ENCODE peak calls at places on chromosomes 5 and 9, in eight cellular contexts. One of them, this sample, is unnamed.
A peak's percentile ranks its signal among the peaks of the same experiment; 100 is the strongest.

GRCh38 chr9:136137321-136138054 is 18.8 kb upstream of the TMEM250 start:
- DNase-seq in CD8-positive, alpha-beta T cell: no peak
- DNase-seq in left ventricle myocardium inferior: no peak
- DNase-seq in Peyer's patch: no peak
- DNase-seq in osteoblast: no peak
- DNase-seq in effector memory CD4-positive, alpha-beta T cell: no peak
- DNase-seq in heart right ventricle: no peak
- DNase-seq in GM23248: no peak
- DNase-seq in this sample: peak; percentile 63

GRCh38 chr9:96514108-96514824 is 64.3 kb downstream of the HABP4 start:
- DNase-seq in CD8-positive, alpha-beta T cell: no peak
- DNase-seq in left ventricle myocardium inferior: no peak
- DNase-seq in Peyer's patch: no peak
- DNase-seq in osteoblast: peak; percentile 92
- DNase-seq in effector memory CD4-positive, alpha-beta T cell: no peak
- DNase-seq in heart right ventricle: no peak
- DNase-seq in GM23248: peak; percentile 93
- DNase-seq in this sample: no peak

GRCh38 chr5:43037929-43038510 is 2.1 kb downstream of the ANXA2R start:
- DNase-seq in CD8-positive, alpha-beta T cell: peak; percentile 64
- DNase-seq in left ventricle myocardium inferior: no peak
- DNase-seq in Peyer's patch: peak; percentile 36
- DNase-seq in osteoblast: peak; percentile 67
- DNase-seq in effector memory CD4-positive, alpha-beta T cell: peak; percentile 24
- DNase-seq in heart right ventricle: peak; percentile 28
- DNase-seq in GM23248: peak; percentile 71
- DNase-seq in this sample: no peak

GRCh38 chr5:25458628-25459027 is 813.9 kb upstream of the CDH10 start:
- DNase-seq in CD8-positive, alpha-beta T cell: no peak
- DNase-seq in left ventricle myocardium inferior: no peak
- DNase-seq in Peyer's patch: no peak
- DNase-seq in osteoblast: no peak
- DNase-seq in effector memory CD4-positive, alpha-beta T cell: no peak
- DNase-seq in heart right ventricle: no peak
- DNase-seq in GM23248: no peak
- DNase-seq in this sample: no peak

GRCh38 chr5:62938927-62939326 is 360.3 kb downstream of the LRRC70 start:
- DNase-seq in CD8-positive, alpha-beta T cell: no peak
- DNase-seq in left ventricle myocardium inferior: no peak
- DNase-seq in Peyer's patch: no peak
- DNase-seq in osteoblast: no peak
- DNase-seq in effector memory CD4-positive, alpha-beta T cell: no peak
- DNase-seq in heart right ventricle: no peak
- DNase-seq in GM23248: no peak
- DNase-seq in this sample: no peak

GRCh38 chr5:43255704-43256103 is 57.5 kb downstream of the HMGCS1 start:
- DNase-seq in CD8-positive, alpha-beta T cell: no peak
- DNase-seq in left ventricle myocardium inferior: no peak
- DNase-seq in Peyer's patch: no peak
- DNase-seq in osteoblast: no peak
- DNase-seq in effector memory CD4-positive, alpha-beta T cell: no peak
- DNase-seq in heart right ventricle: no peak
- DNase-seq in GM23248: no peak
- DNase-seq in this sample: no peak

GRCh38 chr9:23556459-23556858 is 269.6 kb downstream of the ELAVL2 start:
- DNase-seq in CD8-positive, alpha-beta T cell: no peak
- DNase-seq in left ventricle myocardium inferior: no peak
- DNase-seq in Peyer's patch: no peak
- DNase-seq in osteoblast: no peak
- DNase-seq in effector memory CD4-positive, alpha-beta T cell: no peak
- DNase-seq in heart right ventricle: no peak
- DNase-seq in GM23248: no peak
- DNase-seq in this sample: no peak

GRCh38 chr5:82058710-82059109 is 86.9 kb downstream of the ATG10 start:
- DNase-seq in CD8-positive, alpha-beta T cell: no peak
- DNase-seq in left ventricle myocardium inferior: no peak
- DNase-seq in Peyer's patch: no peak
- DNase-seq in osteoblast: no peak
- DNase-seq in effector memory CD4-positive, alpha-beta T cell: no peak
- DNase-seq in heart right ventricle: no peak
- DNase-seq in GM23248: peak; percentile 1
- DNase-seq in this sample: no peak

GRCh38 chr5:1176473-1177391 is 24.7 kb upstream of the SLC6A19 start:
- DNase-seq in CD8-positive, alpha-beta T cell: no peak
- DNase-seq in left ventricle myocardium inferior: peak; percentile 13
- DNase-seq in Peyer's patch: no peak
- DNase-seq in osteoblast: peak; percentile 92
- DNase-seq in effector memory CD4-positive, alpha-beta T cell: no peak
- DNase-seq in heart right ventricle: no peak
- DNase-seq in GM23248: no peak
- DNase-seq in this sample: no peak

GRCh38 chr5:10243660-10244240 is 5.9 kb downstream of the ATPSCKMT start:
- DNase-seq in CD8-positive, alpha-beta T cell: no peak
- DNase-seq in left ventricle myocardium inferior: no peak
- DNase-seq in Peyer's patch: no peak
- DNase-seq in osteoblast: no peak
- DNase-seq in effector memory CD4-positive, alpha-beta T cell: no peak
- DNase-seq in heart right ventricle: no peak
- DNase-seq in GM23248: no peak
- DNase-seq in this sample: no peak

GRCh38 chr5:6435356-6435755 is 13.3 kb upstream of the UBE2QL1 start:
- DNase-seq in CD8-positive, alpha-beta T cell: peak; percentile 42
- DNase-seq in left ventricle myocardium inferior: no peak
- DNase-seq in Peyer's patch: no peak
- DNase-seq in osteoblast: no peak
- DNase-seq in effector memory CD4-positive, alpha-beta T cell: no peak
- DNase-seq in heart right ventricle: no peak
- DNase-seq in GM23248: peak; percentile 31
- DNase-seq in this sample: no peak

GRCh38 chr9:112970939-112971338 is 41.1 kb downstream of the ZNF883 start:
- DNase-seq in CD8-positive, alpha-beta T cell: no peak
- DNase-seq in left ventricle myocardium inferior: no peak
- DNase-seq in Peyer's patch: no peak
- DNase-seq in osteoblast: no peak
- DNase-seq in effector memory CD4-positive, alpha-beta T cell: no peak
- DNase-seq in heart right ventricle: no peak
- DNase-seq in GM23248: peak; percentile 51
- DNase-seq in this sample: no peak

GRCh38 chr5:67815455-67816391 is 399.8 kb upstream of the PIK3R1 start:
- DNase-seq in CD8-positive, alpha-beta T cell: no peak
- DNase-seq in left ventricle myocardium inferior: peak; percentile 22
- DNase-seq in Peyer's patch: no peak
- DNase-seq in osteoblast: peak; percentile 35
- DNase-seq in effector memory CD4-positive, alpha-beta T cell: no peak
- DNase-seq in heart right ventricle: peak; percentile 31
- DNase-seq in GM23248: peak; percentile 60
- DNase-seq in this sample: no peak

GRCh38 chr5:36691993-36692392 is 85.6 kb downstream of the SLC1A3 start:
- DNase-seq in CD8-positive, alpha-beta T cell: no peak
- DNase-seq in left ventricle myocardium inferior: peak; percentile 28
- DNase-seq in Peyer's patch: no peak
- DNase-seq in osteoblast: peak; percentile 88
- DNase-seq in effector memory CD4-positive, alpha-beta T cell: no peak
- DNase-seq in heart right ventricle: no peak
- DNase-seq in GM23248: peak; percentile 81
- DNase-seq in this sample: no peak

GRCh38 chr9:14271078-14271673 is 42.8 kb downstream of the NFIB start:
- DNase-seq in CD8-positive, alpha-beta T cell: no peak
- DNase-seq in left ventricle myocardium inferior: peak; percentile 74
- DNase-seq in Peyer's patch: no peak
- DNase-seq in osteoblast: no peak
- DNase-seq in effector memory CD4-positive, alpha-beta T cell: no peak
- DNase-seq in heart right ventricle: peak; percentile 87
- DNase-seq in GM23248: peak; percentile 19
- DNase-seq in this sample: peak; percentile 56

GRCh38 chr9:14302405-14302804 is 11.5 kb downstream of the NFIB start:
- DNase-seq in CD8-positive, alpha-beta T cell: no peak
- DNase-seq in left ventricle myocardium inferior: no peak
- DNase-seq in Peyer's patch: no peak
- DNase-seq in osteoblast: no peak
- DNase-seq in effector memory CD4-positive, alpha-beta T cell: no peak
- DNase-seq in heart right ventricle: no peak
- DNase-seq in GM23248: peak; percentile 32
- DNase-seq in this sample: no peak

GRCh38 chr5:89351232-89351631 is 468.2 kb upstream of the MEF2C start:
- DNase-seq in CD8-positive, alpha-beta T cell: no peak
- DNase-seq in left ventricle myocardium inferior: no peak
- DNase-seq in Peyer's patch: no peak
- DNase-seq in osteoblast: peak; percentile 62
- DNase-seq in effector memory CD4-positive, alpha-beta T cell: no peak
- DNase-seq in heart right ventricle: no peak
- DNase-seq in GM23248: peak; percentile 78
- DNase-seq in this sample: no peak

GRCh38 chr5:87282254-87282653 is 14.6 kb downstream of the RASA1 start:
- DNase-seq in CD8-positive, alpha-beta T cell: no peak
- DNase-seq in left ventricle myocardium inferior: no peak
- DNase-seq in Peyer's patch: no peak
- DNase-seq in osteoblast: no peak
- DNase-seq in effector memory CD4-positive, alpha-beta T cell: no peak
- DNase-seq in heart right ventricle: no peak
- DNase-seq in GM23248: no peak
- DNase-seq in this sample: no peak

GRCh38 chr9:101311759-101312420 is 72.9 kb downstream of the BAAT start:
- DNase-seq in CD8-positive, alpha-beta T cell: no peak
- DNase-seq in left ventricle myocardium inferior: no peak
- DNase-seq in Peyer's patch: no peak
- DNase-seq in osteoblast: peak; percentile 47
- DNase-seq in effector memory CD4-positive, alpha-beta T cell: no peak
- DNase-seq in heart right ventricle: peak; percentile 47
- DNase-seq in GM23248: peak; percentile 83
- DNase-seq in this sample: no peak

GRCh38 chr5:156764149-156764548 is 85.9 kb upstream of the PPP1R2B start:
- DNase-seq in CD8-positive, alpha-beta T cell: no peak
- DNase-seq in left ventricle myocardium inferior: no peak
- DNase-seq in Peyer's patch: no peak
- DNase-seq in osteoblast: no peak
- DNase-seq in effector memory CD4-positive, alpha-beta T cell: no peak
- DNase-seq in heart right ventricle: no peak
- DNase-seq in GM23248: no peak
- DNase-seq in this sample: no peak

GRCh38 chr5:103466494-103466893 is 96.1 kb downstream of the NUDT12 start:
- DNase-seq in CD8-positive, alpha-beta T cell: no peak
- DNase-seq in left ventricle myocardium inferior: no peak
- DNase-seq in Peyer's patch: no peak
- DNase-seq in osteoblast: no peak
- DNase-seq in effector memory CD4-positive, alpha-beta T cell: no peak
- DNase-seq in heart right ventricle: no peak
- DNase-seq in GM23248: peak; percentile 56
- DNase-seq in this sample: no peak

GRCh38 chr9:120654278-120654677 is 60.0 kb downstream of the MEGF9 start:
- DNase-seq in CD8-positive, alpha-beta T cell: no peak
- DNase-seq in left ventricle myocardium inferior: no peak
- DNase-seq in Peyer's patch: no peak
- DNase-seq in osteoblast: no peak
- DNase-seq in effector memory CD4-positive, alpha-beta T cell: no peak
- DNase-seq in heart right ventricle: no peak
- DNase-seq in GM23248: peak; percentile 4
- DNase-seq in this sample: no peak

GRCh38 chr9:121295662-121296191 is 27.8 kb downstream of the GSN start:
- DNase-seq in CD8-positive, alpha-beta T cell: no peak
- DNase-seq in left ventricle myocardium inferior: no peak
- DNase-seq in Peyer's patch: no peak
- DNase-seq in osteoblast: no peak
- DNase-seq in effector memory CD4-positive, alpha-beta T cell: no peak
- DNase-seq in heart right ventricle: no peak
- DNase-seq in GM23248: no peak
- DNase-seq in this sample: no peak

GRCh38 chr9:78707481-78707977 is 410.6 kb downstream of the PSAT1 start:
- DNase-seq in CD8-positive, alpha-beta T cell: no peak
- DNase-seq in left ventricle myocardium inferior: no peak
- DNase-seq in Peyer's patch: no peak
- DNase-seq in osteoblast: peak; percentile 84
- DNase-seq in effector memory CD4-positive, alpha-beta T cell: no peak
- DNase-seq in heart right ventricle: no peak
- DNase-seq in GM23248: peak; percentile 65
- DNase-seq in this sample: no peak

GRCh38 chr5:77639624-77640023 is 1.1 kb upstream of the OTP start:
- DNase-seq in CD8-positive, alpha-beta T cell: no peak
- DNase-seq in left ventricle myocardium inferior: no peak
- DNase-seq in Peyer's patch: no peak
- DNase-seq in osteoblast: no peak
- DNase-seq in effector memory CD4-positive, alpha-beta T cell: no peak
- DNase-seq in heart right ventricle: no peak
- DNase-seq in GM23248: no peak
- DNase-seq in this sample: no peak
- H3K27me3 ChIP-seq in CD8-positive, alpha-beta T cell: peaks cover 94% of the 10 kb centered on the region
- H3K27me3 ChIP-seq in left ventricle myocardium inferior: peaks cover 100% of the 10 kb centered on the region
- H3K27me3 ChIP-seq in Peyer's patch: no peaks in the 10 kb centered on the region
- H3K27me3 ChIP-seq in osteoblast: peaks cover 100% of the 10 kb centered on the region
- H3K27me3 ChIP-seq in effector memory CD4-positive, alpha-beta T cell: peaks cover 87% of the 10 kb centered on the region
- H3K27me3 ChIP-seq in heart right ventricle: peaks cover 60% of the 10 kb centered on the region
- H3K27me3 ChIP-seq in GM23248: peaks cover 100% of the 10 kb centered on the region
- H3K27me3 ChIP-seq in this sample: peaks cover 60% of the 10 kb centered on the region

GRCh38 chr5:38338455-38338854 is 80.1 kb downstream of the EGFLAM start:
- DNase-seq in CD8-positive, alpha-beta T cell: no peak
- DNase-seq in left ventricle myocardium inferior: no peak
- DNase-seq in Peyer's patch: no peak
- DNase-seq in osteoblast: no peak
- DNase-seq in effector memory CD4-positive, alpha-beta T cell: no peak
- DNase-seq in heart right ventricle: no peak
- DNase-seq in GM23248: no peak
- DNase-seq in this sample: no peak
- H3K4me3 ChIP-seq in CD8-positive, alpha-beta T cell: no peak overlapping the region
- H3K4me3 ChIP-seq in left ventricle myocardium inferior: no peak overlapping the region
- H3K4me3 ChIP-seq in Peyer's patch: no peak overlapping the region
- H3K4me3 ChIP-seq in osteoblast: no peak overlapping the region
- H3K4me3 ChIP-seq in effector memory CD4-positive, alpha-beta T cell: no peak overlapping the region
- H3K4me3 ChIP-seq in heart right ventricle: no peak overlapping the region
- H3K4me3 ChIP-seq in GM23248: no peak overlapping the region
- H3K4me3 ChIP-seq in this sample: no peak overlapping the region

GRCh38 chr5:66209794-66210193 is 65.7 kb downstream of the SREK1 start:
- DNase-seq in CD8-positive, alpha-beta T cell: no peak
- DNase-seq in left ventricle myocardium inferior: no peak
- DNase-seq in Peyer's patch: no peak
- DNase-seq in osteoblast: no peak
- DNase-seq in effector memory CD4-positive, alpha-beta T cell: no peak
- DNase-seq in heart right ventricle: no peak
- DNase-seq in GM23248: peak; percentile 9
- DNase-seq in this sample: no peak
- H3K27me3 ChIP-seq in CD8-positive, alpha-beta T cell: no peaks in the 10 kb centered on the region
- H3K27me3 ChIP-seq in left ventricle myocardium inferior: no peaks in the 10 kb centered on the region
- H3K27me3 ChIP-seq in Peyer's patch: no peaks in the 10 kb centered on the region
- H3K27me3 ChIP-seq in osteoblast: no peaks in the 10 kb centered on the region
- H3K27me3 ChIP-seq in effector memory CD4-positive, alpha-beta T cell: no peaks in the 10 kb centered on the region
- H3K27me3 ChIP-seq in heart right ventricle: no peaks in the 10 kb centered on the region
- H3K27me3 ChIP-seq in GM23248: no peaks in the 10 kb centered on the region
- H3K27me3 ChIP-seq in this sample: no peaks in the 10 kb centered on the region

DNA sequence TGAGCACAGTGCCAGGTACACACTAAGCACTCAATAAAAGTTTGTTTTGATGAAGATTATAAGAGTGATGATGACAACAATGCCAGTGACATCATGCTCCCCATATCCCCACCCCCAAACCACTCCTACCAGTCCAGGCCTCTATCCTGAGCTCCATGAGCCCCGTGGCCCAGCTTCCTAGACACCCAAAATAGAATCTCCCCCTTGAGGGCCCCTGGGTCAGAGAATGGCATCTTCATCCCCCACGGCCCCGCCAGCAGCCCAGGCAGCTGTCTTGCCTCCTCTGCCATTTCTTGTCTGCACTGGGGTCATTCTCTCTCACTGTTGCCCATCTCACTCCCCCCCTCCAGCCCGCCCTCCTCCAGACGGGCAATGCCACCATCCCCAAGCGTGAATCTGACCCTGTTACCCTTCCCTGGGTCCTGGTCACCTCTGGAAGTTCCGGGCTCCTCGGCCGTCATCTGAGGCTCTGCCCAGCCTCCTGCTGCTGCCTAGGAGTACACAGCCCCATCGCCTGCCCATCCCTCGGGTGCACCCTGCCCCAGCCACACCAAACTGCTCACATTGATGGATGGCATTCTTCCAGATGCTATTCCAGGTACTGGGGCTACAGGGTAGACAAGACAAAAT is 76.8 kb upstream of the LMX1B start:
- DNase-seq in CD8-positive, alpha-beta T cell: no peak
- DNase-seq in left ventricle myocardium inferior: no peak
- DNase-seq in Peyer's patch: no peak
- DNase-seq in osteoblast: peak; percentile 13
- DNase-seq in effector memory CD4-positive, alpha-beta T cell: no peak
- DNase-seq in heart right ventricle: no peak
- DNase-seq in GM23248: no peak
- DNase-seq in this sample: no peak
- H3K4me3 ChIP-seq in CD8-positive, alpha-beta T cell: no peak overlapping the region
- H3K4me3 ChIP-seq in left ventricle myocardium inferior: no peak overlapping the region
- H3K4me3 ChIP-seq in Peyer's patch: no peak overlapping the region
- H3K4me3 ChIP-seq in osteoblast: no peak overlapping the region
- H3K4me3 ChIP-seq in effector memory CD4-positive, alpha-beta T cell: no peak overlapping the region
- H3K4me3 ChIP-seq in heart right ventricle: no peak overlapping the region
- H3K4me3 ChIP-seq in GM23248: no peak overlapping the region
- H3K4me3 ChIP-seq in this sample: no peak overlapping the region